ENCODE peak calls at places on chromosomes 13 and 19, in seven cellular contexts. N, P, V, L, Z, Y and I are unnamed samples.
A peak's percentile ranks its signal among the peaks of the same experiment; 100 is the strongest.

GRCh38 chr13:36357231-36357630 is 11.0 kb upstream of the SPART start:
- DNase-seq in L (no peak), V (no peak), N (no peak), Y (no peak), P (no peak), Z (no peak), I (no peak)

GRCh38 chr19:48967346-48968178 is 2.5 kb downstream of the FTL start:
- DNase-seq in P (no peak), Y (peak; percentile 85), Z (no peak), V (no peak), N (no peak), L (peak; percentile 86), I (no peak)

GRCh38 chr13:111429064-111429558 is 108.7 kb downstream of the TEX29 start:
- DNase-seq in P (no peak), N (no peak), Z (peak; percentile 73), Y (no peak), L (peak; percentile 17), V (peak; percentile 69), I (no peak)

GRCh38 chr13:99417151-99417820 is 84.0 kb upstream of the TM9SF2 start:
- DNase-seq in P (no peak), Y (peak; percentile 27), N (no peak), L (no peak), Z (no peak), V (peak; percentile 53), I (no peak)

GRCh38 chr19:16164222-16164890 is 9.0 kb downstream of the CIB3 start:
- DNase-seq in V (no peak), Z (no peak), P (no peak), N (no peak), L (no peak), Y (peak; percentile 81), I (no peak)

GRCh38 chr13:59774511-59774911 is 389.2 kb downstream of the DIAPH3 start:
- DNase-seq in Y (no peak), Z (peak; percentile 86), L (peak; percentile 59), N (peak; percentile 18), V (peak; percentile 14), P (no peak), I (no peak)

GRCh38 chr13:47708386-47708785 is 292.7 kb downstream of the SUCLA2 start:
- DNase-seq in Z (peak; percentile 55), N (no peak), V (no peak), P (no peak), L (peak; percentile 73), Y (no peak), I (no peak)

GRCh38 chr19:13782537-13782936 is 8.3 kb downstream of the C19orf53 start:
- DNase-seq in Y (no peak), L (peak; percentile 21), Z (no peak), P (no peak), V (no peak), N (no peak), I (no peak)

GRCh38 chr19:37370880-37371661 is at the start of gene ZNF527:
- DNase-seq in Z (peak; percentile 98), P (peak; percentile 98), N (peak; percentile 95), V (peak; percentile 97), L (peak; percentile 98), Y (peak; percentile 99), I (peak; percentile 99)

GRCh38 chr13:102555914-102556553 is 40.8 kb upstream of the TPP2 start:
- DNase-seq in P (no peak), Z (peak; percentile 36), N (no peak), L (peak; percentile 47), Y (no peak), V (peak; percentile 39), I (no peak)

GRCh38 chr13:76383671-76384461 is 502.3 kb downstream of the KCTD12 start:
- DNase-seq in Y (no peak), N (peak; percentile 57), P (no peak), V (no peak), L (peak; percentile 90), Z (peak; percentile 92), I (no peak)

GRCh38 chr13:47287291-47287751 is 390.5 kb upstream of the HTR2A start:
- DNase-seq in V (no peak), L (no peak), P (no peak), N (no peak), Y (no peak), Z (peak; percentile 84), I (no peak)

GRCh38 chr19:50003254-50003788 is 21.9 kb downstream of the VRK3 start:
- DNase-seq in Y (no peak), L (no peak), V (no peak), P (no peak), N (no peak), Z (no peak), I (no peak)

GRCh38 chr13:39186205-39186880 is 148.1 kb downstream of the NHLRC3 start:
- DNase-seq in V (no peak), P (no peak), L (no peak), Y (no peak), Z (no peak), N (no peak), I (no peak)

GRCh38 chr19:15166700-15167099 is 34.1 kb downstream of the NOTCH3 start:
- DNase-seq in N (no peak), V (no peak), Z (no peak), L (no peak), P (no peak), Y (no peak), I (no peak)

GRCh38 chr13:72638059-72638815 is 89.2 kb downstream of the MZT1 start:
- DNase-seq in P (no peak), V (no peak), Y (no peak), N (no peak), Z (peak; percentile 1), L (no peak), I (no peak)

GRCh38 chr13:27276188-27276587 is 5.6 kb downstream of the RASL11A start:
- DNase-seq in P (no peak), V (no peak), L (peak; percentile 72), N (no peak), Z (no peak), Y (no peak), I (no peak)

GRCh38 chr19:19120308-19121156 is 17.7 kb downstream of the TMEM161A start:
- DNase-seq in L (peak; percentile 95), P (peak; percentile 48), Y (peak; percentile 82), Z (peak; percentile 78), V (peak; percentile 97), N (no peak), I (peak; percentile 91)

DNA sequence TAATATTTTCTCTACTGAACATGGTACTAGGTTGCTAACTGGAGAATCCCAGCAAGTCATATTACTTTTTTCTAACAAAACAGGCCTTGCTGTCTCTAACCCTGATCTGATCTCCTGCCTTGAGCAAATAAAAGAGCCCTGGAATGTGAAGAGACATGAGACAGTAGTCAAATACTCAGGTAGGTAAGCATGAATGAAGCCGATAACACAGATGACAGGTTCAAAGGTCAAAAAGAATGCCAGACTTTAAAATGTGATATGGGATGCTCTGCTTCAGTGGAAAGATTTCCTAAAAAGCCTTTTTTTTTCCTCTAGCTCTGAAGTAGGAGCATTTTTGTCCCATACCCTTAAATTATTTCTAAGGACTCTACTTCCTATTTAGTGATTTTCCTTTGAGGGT is 28.7 kb downstream of the ZNF726 start:
- DNase-seq in Z (no peak), Y (no peak), N (no peak), V (no peak), P (no peak), L (no peak), I (no peak)
- H3K27ac ChIP-seq in Z (no peak overlapping the region), Y (no peak overlapping the region), N (no peak overlapping the region), V (no peak overlapping the region), P (no peak overlapping the region), L (no peak overlapping the region), I (no peak overlapping the region)

DNA sequence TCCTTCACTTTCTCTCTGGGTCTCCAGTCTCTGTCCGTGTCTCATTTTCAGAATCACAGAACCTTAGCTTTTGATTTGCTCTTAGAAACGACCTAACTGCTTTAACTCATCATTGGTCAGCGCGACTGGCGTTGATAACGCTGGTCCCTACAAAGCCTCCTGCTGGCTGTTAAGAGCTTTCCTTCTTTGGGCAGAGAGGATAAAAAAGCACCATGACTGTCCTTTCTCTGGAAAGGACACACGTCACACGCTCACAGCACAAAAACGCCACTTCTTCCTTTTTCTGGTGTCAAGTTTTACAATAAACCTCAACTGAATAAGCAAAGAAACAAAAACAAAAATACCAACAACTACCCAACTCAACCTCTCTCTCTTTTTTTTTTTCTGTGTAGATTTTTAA is 1.7 kb upstream of the KLK12 start:
- DNase-seq in P (no peak), Y (no peak), N (no peak), V (no peak), Z (no peak), L (no peak), I (no peak)
- TF ChIP-seq CTCF in P (no peak), Y (no peak), N (no peak), V (peak; percentile 30), Z (no peak), L (no peak), I (no peak)

GRCh38 chr19:55160986-55161365 is 3.4 kb upstream of the TNNI3 start:
- DNase-seq in N (no peak), P (no peak), Z (no peak), V (no peak), L (no peak), Y (no peak), I (no peak)

GRCh38 chr19:55161571-55162322 is 4.2 kb upstream of the TNNI3 start:
- DNase-seq in L (no peak), Z (no peak), V (no peak), Y (no peak), P (no peak), N (no peak), I (no peak)

GRCh38 chr19:55158848-55159793 is 1.6 kb upstream of the TNNI3 start:
- DNase-seq in V (no peak), Y (no peak), P (peak; percentile 84), N (no peak), Z (peak; percentile 12), L (peak; percentile 70), I (no peak)

GRCh38 chr19:55158423-55158822 is 891 bp upstream of the TNNI3 start:
- DNase-seq in Z (no peak), L (no peak), P (no peak), Y (no peak), V (no peak), N (no peak), I (no peak)

DNA sequence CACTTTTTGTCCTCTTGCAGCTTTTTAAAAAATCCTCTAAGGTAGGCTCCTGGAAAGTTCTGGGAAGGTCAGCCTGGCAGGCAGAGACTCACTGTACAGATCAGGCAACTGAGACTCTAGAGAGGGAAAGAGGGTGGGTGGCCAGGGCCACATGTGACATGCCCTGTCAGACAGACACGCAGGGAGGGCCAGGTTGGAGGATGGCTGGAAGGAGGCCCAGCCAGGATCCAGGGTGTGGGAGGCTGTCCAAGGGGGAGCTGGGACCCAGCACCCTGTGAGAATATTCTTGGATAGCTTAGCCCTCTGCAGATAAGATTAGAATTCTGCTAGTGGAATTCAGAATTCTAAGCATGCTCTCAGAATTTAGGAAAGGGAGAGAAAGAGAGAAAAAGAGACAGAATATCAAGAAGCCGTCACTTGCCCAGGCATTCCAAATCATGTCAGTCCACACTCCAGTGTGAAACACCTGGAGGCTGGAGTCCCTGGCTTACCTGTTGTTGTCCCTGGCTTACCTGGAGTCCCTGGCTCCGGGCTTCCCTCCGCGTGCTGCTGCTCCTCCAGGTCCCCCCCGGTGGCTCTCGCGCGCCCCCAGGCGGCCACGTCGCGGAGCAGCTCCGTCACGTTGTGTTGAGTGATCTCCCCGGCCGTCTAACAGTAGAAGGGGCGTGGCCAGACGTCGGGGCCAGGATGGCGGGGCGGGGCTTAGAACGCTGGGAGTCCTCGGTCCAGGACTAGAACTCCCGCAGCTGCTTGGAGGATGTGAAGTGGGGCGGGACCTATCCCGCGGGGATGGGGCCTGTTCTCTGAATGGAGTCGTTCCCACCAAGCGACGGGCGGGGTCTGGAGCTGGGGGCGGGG is 2.8 kb upstream of the TNNI3 start:
- DNase-seq in N (peak; percentile 58), Y (peak; percentile 84), Z (peak; percentile 82), P (peak; percentile 84), V (peak; percentile 97), L (peak; percentile 89), I (peak; percentile 91)
- H3K4me3 ChIP-seq in N (peak overlapping the region; percentile 39), Y (no peak overlapping the region), Z (no peak overlapping the region), P (peak overlapping the region; percentile 60), V (no peak overlapping the region), L (no peak overlapping the region), I (no peak overlapping the region)

GRCh38 chr19:1008268-1009042 is 8.2 kb downstream of the GRIN3B start:
- DNase-seq in N (no peak), Y (no peak), P (no peak), Z (no peak), L (no peak), V (no peak), I (peak; percentile 75)
- H3K27ac ChIP-seq in N (no peak overlapping the region), Y (no peak overlapping the region), P (no peak overlapping the region), Z (no peak overlapping the region), L (no peak overlapping the region), V (no peak overlapping the region), I (no peak overlapping the region)